ENCODE peak calls at places on chromosome 9, in six cellular contexts. E, F, D, U, Z and Y are unnamed samples.

GRCh38 chr9:31612336-31613030 is 772.0 kb upstream of the ACO1 start:
- DNase-seq in F (no peak), E (no peak), Z (no peak), U (no peak), D (no peak), Y (peak; percentile 64)

GRCh38 chr9:68462004-68462775 is 78.5 kb downstream of the TMEM252 start:
- DNase-seq in U (no peak), F (no peak), E (no peak), Z (no peak), D (no peak), Y (no peak)

GRCh38 chr9:85045271-85045670 is 375.7 kb downstream of the NTRK2 start:
- DNase-seq in F (no peak), D (no peak), E (no peak), U (no peak), Z (no peak), Y (no peak)

GRCh38 chr9:129500166-129500862 is 120.6 kb downstream of the C9orf50 start:
- DNase-seq in E (no peak), Z (no peak), U (no peak), D (no peak), F (no peak), Y (peak; percentile 89)

GRCh38 chr9:134324359-134325095 is 1.7 kb upstream of the RXRA start:
- DNase-seq in E (peak; percentile 21), Z (no peak), U (no peak), D (no peak), F (peak; percentile 52), Y (no peak)

GRCh38 chr9:16482764-16483163 is 387.7 kb downstream of the BNC2 start:
- DNase-seq in F (no peak), E (no peak), U (no peak), Z (no peak), D (no peak), Y (no peak)

GRCh38 chr9:138008081-138008841 is 130.7 kb downstream of the CACNA1B start:
- DNase-seq in E (no peak), Z (peak; percentile 12), U (peak; percentile 16), D (no peak), F (peak; percentile 38), Y (no peak)

GRCh38 chr9:95074632-95075269 is 242.8 kb downstream of the FANCC start:
- DNase-seq in U (peak; percentile 28), E (peak; percentile 36), F (peak; percentile 79), D (no peak), Z (no peak), Y (no peak)

GRCh38 chr9:126615251-126615790 is 1.6 kb downstream of the LMX1B start:
- DNase-seq in D (no peak), U (peak; percentile 47), E (peak; percentile 39), Z (no peak), F (peak; percentile 51), Y (no peak)

GRCh38 chr9:112546149-112547012 is 59.8 kb downstream of the KIAA1958 start:
- DNase-seq in Z (no peak), E (no peak), F (no peak), U (no peak), D (no peak), Y (peak; percentile 50)

GRCh38 chr9:109249615-109250014 is 71.2 kb downstream of the EPB41L4B start:
- DNase-seq in F (no peak), E (no peak), D (no peak), Z (no peak), U (no peak), Y (no peak)
- TF ChIP-seq CTCF in F (no peak), E (no peak), D (no peak), Z (no peak), U (no peak), Y (peak; percentile 27)

DNA sequence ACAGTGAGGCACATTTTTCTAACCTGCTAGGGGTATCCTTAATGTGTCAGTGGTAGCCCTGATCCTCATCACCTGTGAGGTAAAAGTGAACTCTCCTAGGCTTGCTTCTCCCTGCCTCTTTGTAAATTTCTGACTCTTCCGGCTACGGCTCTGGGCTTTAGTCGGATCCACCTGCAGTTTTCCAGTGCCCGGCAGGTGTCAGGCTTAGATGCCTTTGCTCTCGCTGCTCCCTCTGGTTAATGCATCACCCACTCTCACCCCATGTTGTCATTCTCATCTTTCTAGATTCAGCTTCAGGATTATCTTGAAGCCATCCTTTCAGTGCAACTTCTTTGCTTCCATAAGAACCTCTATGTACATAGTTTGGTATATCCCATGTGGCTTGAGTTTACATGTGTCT is 3.6 kb downstream of the CEP78 start:
- DNase-seq in F (peak; percentile 58), U (peak; percentile 55), Z (no peak), D (peak; percentile 38), E (peak; percentile 54), Y (no peak)
- TF ChIP-seq CTCF in F (peak; percentile 64), U (peak; percentile 36), Z (no peak), D (peak; percentile 15), E (peak; percentile 47), Y (peak; percentile 28)

GRCh38 chr9:33167949-33168535 is 906 bp upstream of the B4GALT1 start:
- DNase-seq in Z (no peak), E (peak; percentile 51), F (no peak), D (no peak), U (no peak), Y (no peak)

GRCh38 chr9:33168941-33169544 is 1.9 kb upstream of the B4GALT1 start:
- DNase-seq in E (no peak), U (no peak), Z (no peak), F (no peak), D (no peak), Y (no peak)

GRCh38 chr9:33172735-33173238 is 5.7 kb upstream of the B4GALT1 start:
- DNase-seq in D (no peak), E (no peak), Z (no peak), U (no peak), F (no peak), Y (no peak)

GRCh38 chr9:33172256-33172678 is 5.1 kb upstream of the B4GALT1 start:
- DNase-seq in U (no peak), F (no peak), D (no peak), E (peak; percentile 60), Z (no peak), Y (no peak)

DNA sequence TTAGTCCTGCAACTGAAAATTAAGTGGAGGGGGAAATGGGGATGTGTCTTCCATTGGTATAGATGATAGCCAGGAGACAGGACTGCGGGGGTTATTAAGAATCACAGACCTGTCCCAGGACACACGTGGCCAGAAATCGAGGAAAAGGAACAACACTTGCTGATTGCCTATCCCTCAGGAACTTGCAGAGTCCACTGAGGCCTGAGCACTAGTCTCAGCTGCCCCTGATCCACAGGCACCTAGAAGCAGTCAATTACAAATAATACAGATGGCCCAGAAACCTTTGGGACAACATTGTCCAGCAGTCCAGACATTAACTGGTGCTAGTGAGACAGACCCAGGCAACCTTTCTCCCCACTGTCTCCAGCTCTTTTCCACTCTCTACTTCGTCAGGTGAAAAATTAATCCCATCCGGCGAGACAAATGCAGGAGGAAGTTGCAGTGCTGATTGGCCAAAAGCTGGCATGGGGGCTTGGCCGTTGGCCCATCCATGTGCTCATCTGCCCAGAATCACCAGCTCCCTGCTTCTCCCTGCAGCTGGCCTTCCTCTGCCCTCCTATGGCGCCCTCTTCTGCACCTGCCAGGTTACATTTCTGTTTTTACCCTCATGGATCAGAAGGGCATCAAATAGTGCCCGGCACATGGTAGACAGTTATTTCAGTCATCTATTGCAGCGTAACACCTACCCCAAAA is 3.5 kb upstream of the B4GALT1 start:
- DNase-seq in Z (no peak), U (peak; percentile 38), D (peak; percentile 76), E (peak; percentile 61), F (peak; percentile 65), Y (no peak)
- TF ChIP-seq CTCF in Z (no peak), U (peak; percentile 31), D (peak; percentile 46), E (peak; percentile 40), F (peak; percentile 68), Y (peak; percentile 48)

GRCh38 chr9:109247228-109247627 is 73.6 kb downstream of the EPB41L4B start:
- DNase-seq in F (no peak), U (no peak), Z (no peak), D (no peak), E (no peak), Y (no peak)

GRCh38 chr9:109250771-109251079 is 70.1 kb downstream of the EPB41L4B start:
- DNase-seq in U (no peak), F (no peak), E (no peak), D (no peak), Z (no peak), Y (no peak)

GRCh38 chr9:109250311-109250741 is 70.5 kb downstream of the EPB41L4B start:
- DNase-seq in Z (no peak), F (no peak), U (no peak), E (no peak), D (no peak), Y (no peak)

GRCh38 chr9:109246533-109246932 is 74.3 kb downstream of the EPB41L4B start:
- DNase-seq in E (no peak), F (no peak), U (no peak), Z (no peak), D (no peak), Y (no peak)

DNA sequence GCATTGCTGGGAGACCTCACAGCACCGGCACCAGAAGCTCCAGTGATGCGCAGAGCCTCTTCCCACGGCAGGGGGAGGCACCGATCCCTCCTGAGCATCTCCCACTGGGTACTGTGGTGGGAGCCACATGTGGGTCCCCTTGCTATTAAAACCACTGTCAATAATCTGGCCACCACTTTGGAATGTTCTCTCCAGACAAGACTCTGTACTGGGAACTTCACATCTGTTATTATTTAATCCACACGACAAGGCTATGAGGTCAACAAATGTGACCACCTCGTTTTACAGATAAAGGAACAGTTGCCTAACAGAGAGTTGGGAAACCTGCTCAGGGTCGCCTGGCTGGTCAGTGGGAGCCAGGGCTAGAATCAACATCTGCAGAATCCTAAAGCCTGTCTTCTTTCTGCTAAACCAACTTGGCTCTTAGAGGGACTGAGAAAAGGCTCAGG is 72.7 kb downstream of the EPB41L4B start:
- DNase-seq in Z (no peak), E (no peak), U (no peak), F (no peak), D (no peak), Y (no peak)
- TF ChIP-seq CTCF in Z (no peak), E (no peak), U (no peak), F (no peak), D (no peak), Y (peak; percentile 36)

GRCh38 chr9:120852240-120853018 is 9.7 kb upstream of the PSMD5 start:
- DNase-seq in F (no peak), Z (no peak), D (no peak), U (no peak), E (no peak), Y (peak; percentile 40)

GRCh38 chr9:120854596-120855327 is 12.0 kb upstream of the PSMD5 start:
- DNase-seq in U (no peak), E (no peak), D (no peak), Z (no peak), F (no peak), Y (no peak)

GRCh38 chr9:120850315-120850714 is 7.6 kb upstream of the PSMD5 start:
- DNase-seq in U (no peak), F (no peak), E (no peak), D (no peak), Z (no peak), Y (no peak)

GRCh38 chr9:120853198-120853597 is 10.5 kb upstream of the PSMD5 start:
- DNase-seq in D (no peak), U (no peak), Z (no peak), F (no peak), E (no peak), Y (no peak)

DNA sequence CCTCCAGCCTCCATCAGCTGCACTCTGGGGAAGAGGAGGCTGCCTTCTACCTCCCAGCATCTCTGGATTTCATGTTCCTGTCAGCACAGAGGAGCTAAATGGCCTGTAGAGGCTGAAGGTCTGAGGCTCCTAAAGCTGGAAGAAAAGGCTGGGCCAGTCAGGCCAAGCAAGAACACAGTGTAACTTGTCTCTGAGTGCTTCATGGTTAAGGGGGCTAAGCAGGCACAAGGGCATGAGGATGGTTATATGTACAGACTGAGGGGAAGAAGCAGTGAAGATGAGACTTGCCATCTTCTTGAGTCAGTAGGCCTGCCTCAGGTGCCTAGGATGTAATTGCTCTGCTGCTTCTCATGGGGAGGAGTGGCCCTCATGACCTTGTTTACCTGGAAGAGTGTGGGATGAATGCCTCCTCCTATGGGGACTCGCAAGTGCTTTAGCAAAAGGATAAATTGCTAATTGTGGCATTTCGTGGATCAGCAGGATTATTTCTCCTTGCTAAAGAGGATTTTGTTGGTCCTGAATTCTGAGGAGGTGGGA is 8.7 kb upstream of the PSMD5 start:
- DNase-seq in F (no peak), D (no peak), E (no peak), Z (no peak), U (no peak), Y (no peak)
- TF ChIP-seq CTCF in F (no peak), D (no peak), E (no peak), Z (no peak), U (no peak), Y (no peak)